ENCODE peak calls at places on chromosome 19, in four cellular contexts. V is dorsolateral prefrontal cortex; T is CD4-positive, alpha-beta T cell; Y is HepG2. U is an unnamed sample. For H3K27me3, the result is how much of the 10 kb centered on the place peaks cover.

GRCh38 chr19:4598712-4599111 is 39.2 kb upstream of the SEMA6B start:
- DNase-seq in V (no peak), T (no peak), Y (no peak), U (no peak)

GRCh38 chr19:53868892-53869804 is 1.5 kb downstream of the MYADM start:
- DNase-seq in Y (peak), V (peak), T (peak), U (peak)

GRCh38 chr19:34480491-34480890 is 1.1 kb upstream of the WTIP start:
- DNase-seq in T (no peak), Y (no peak), V (peak), U (no peak)

GRCh38 chr19:53927745-53928144 is 18.7 kb downstream of the CACNG7 start:
- DNase-seq in Y (peak), T (peak), V (no peak), U (no peak)

GRCh38 chr19:39174558-39175544 is 21.9 kb upstream of the NCCRP1 start:
- DNase-seq in V (no peak), T (no peak), Y (no peak), U (no peak)

GRCh38 chr19:55440411-55441105 is 2.5 kb downstream of the SHISA7 start:
- DNase-seq in V (no peak), T (no peak), Y (no peak), U (no peak)

GRCh38 chr19:36030264-36031148 is 2.2 kb downstream of the CLIP3 start:
- DNase-seq in Y (no peak), T (no peak), V (no peak), U (no peak)

GRCh38 chr19:40603071-40603718 is 2.0 kb downstream of the LTBP4 start:
- DNase-seq in T (no peak), Y (peak), V (no peak), U (no peak)

GRCh38 chr19:50277966-50278580 is 51.1 kb downstream of the KCNC3 start:
- DNase-seq in T (no peak), V (no peak), Y (no peak), U (no peak)

GRCh38 chr19:30255783-30256509 is 116.2 kb upstream of the ZNF536 start:
- DNase-seq in Y (no peak), V (no peak), T (no peak), U (no peak)

GRCh38 chr19:13906525-13906904 is 514 bp downstream of the CC2D1A start:
- DNase-seq in Y (peak), V (no peak), T (no peak), U (no peak)

GRCh38 chr19:45497791-45498190 is 452 bp upstream of the PPM1N start:
- DNase-seq in V (no peak), Y (no peak), T (no peak), U (no peak)

GRCh38 chr19:12954150-12954962 is 2.7 kb downstream of the GADD45GIP1 start:
- DNase-seq in V (no peak), T (no peak), Y (no peak), U (no peak)

GRCh38 chr19:3362217-3362907 is 4.0 kb upstream of the NFIC start:
- DNase-seq in V (no peak), Y (no peak), T (no peak), U (no peak)

GRCh38 chr19:5321851-5322681 is 18.5 kb downstream of the PTPRS start:
- DNase-seq in T (no peak), Y (no peak), V (no peak), U (no peak)

DNA sequence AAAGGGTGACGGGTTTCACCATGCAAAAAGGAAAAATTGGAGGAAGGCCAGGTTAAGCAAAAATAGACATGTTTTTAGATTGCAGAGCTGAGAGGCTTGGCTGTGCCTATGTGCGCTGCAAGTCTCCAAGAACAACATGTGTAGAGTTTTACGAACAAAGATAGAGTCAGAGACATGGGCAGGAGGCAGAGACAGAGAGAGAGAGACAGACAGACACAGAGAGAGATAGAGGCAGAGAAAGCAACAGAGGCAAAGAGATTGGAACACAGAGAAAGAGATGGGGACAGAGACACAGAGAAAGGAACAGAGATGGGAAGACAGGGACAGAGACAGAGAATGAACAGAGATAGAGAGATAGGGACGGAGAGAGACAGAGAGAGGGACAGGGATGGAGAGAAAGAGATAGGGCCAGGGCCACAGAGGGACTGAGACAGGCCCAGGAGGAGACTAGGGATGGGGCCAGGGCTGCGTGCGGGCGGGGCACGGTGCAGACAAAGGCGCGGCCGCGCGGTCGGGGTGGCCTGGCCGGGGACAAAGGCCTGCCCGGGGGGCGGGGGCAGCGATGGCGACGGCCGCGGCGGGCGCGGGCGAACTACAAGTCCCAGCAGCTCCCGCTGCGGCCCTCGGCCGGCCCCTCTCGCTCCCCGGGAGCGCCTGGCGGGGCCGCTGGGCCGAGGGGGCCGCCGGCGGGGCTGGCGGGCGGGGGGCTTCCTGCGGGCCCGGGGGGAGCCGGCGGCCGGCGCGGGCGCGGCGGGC is at the start of gene ZNF358:
- DNase-seq in T (no peak), Y (peak), V (peak), U (peak)
- H3K27me3 ChIP-seq in T (under half), Y (under half), V (under half), U (under half)

DNA sequence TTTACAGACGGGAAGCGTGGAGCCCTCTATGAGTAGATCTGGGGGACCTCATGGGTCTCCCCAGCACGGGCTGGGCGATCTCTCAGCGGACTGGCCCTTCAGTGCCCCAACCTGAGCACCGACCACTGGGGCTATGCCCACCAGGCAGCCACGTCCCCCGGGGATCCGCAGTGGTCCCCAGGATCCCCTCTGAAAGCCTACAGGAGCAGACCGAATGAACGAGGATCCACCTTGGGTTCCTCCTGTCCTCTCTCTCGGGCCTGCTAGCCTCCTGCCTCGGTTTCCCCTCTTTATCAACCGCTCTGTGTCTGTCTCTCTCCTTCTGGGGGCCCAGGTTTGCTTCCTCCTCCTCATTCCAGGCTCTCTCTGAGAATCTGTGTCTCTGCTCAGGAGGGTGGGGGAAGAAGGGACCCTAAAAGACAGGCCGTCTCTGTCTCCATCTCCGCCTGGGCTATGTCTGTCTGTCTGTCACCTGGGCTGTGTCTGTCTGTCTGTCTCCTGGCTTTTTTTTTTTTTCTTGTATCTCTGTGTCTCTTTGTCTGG is 2.0 kb upstream of the MEIS3 start:
- DNase-seq in V (no peak), Y (no peak), T (no peak), U (no peak)
- H3K27me3 ChIP-seq in V (under half), Y (under half), T (half or more), U (under half)

GRCh38 chr19:10519421-10519820 is 2.2 kb upstream of the S1PR5 start:
- DNase-seq in V (no peak), Y (no peak), T (no peak), U (no peak)

GRCh38 chr19:10517361-10517759 is at the start of gene S1PR5:
- DNase-seq in T (no peak), Y (no peak), V (peak), U (no peak)

GRCh38 chr19:10518444-10519361 is 1.5 kb upstream of the S1PR5 start:
- DNase-seq in V (no peak), Y (no peak), T (no peak), U (no peak)

GRCh38 chr19:10516671-10517286 is 468 bp downstream of the S1PR5 start:
- DNase-seq in Y (no peak), V (no peak), T (no peak), U (no peak)

DNA sequence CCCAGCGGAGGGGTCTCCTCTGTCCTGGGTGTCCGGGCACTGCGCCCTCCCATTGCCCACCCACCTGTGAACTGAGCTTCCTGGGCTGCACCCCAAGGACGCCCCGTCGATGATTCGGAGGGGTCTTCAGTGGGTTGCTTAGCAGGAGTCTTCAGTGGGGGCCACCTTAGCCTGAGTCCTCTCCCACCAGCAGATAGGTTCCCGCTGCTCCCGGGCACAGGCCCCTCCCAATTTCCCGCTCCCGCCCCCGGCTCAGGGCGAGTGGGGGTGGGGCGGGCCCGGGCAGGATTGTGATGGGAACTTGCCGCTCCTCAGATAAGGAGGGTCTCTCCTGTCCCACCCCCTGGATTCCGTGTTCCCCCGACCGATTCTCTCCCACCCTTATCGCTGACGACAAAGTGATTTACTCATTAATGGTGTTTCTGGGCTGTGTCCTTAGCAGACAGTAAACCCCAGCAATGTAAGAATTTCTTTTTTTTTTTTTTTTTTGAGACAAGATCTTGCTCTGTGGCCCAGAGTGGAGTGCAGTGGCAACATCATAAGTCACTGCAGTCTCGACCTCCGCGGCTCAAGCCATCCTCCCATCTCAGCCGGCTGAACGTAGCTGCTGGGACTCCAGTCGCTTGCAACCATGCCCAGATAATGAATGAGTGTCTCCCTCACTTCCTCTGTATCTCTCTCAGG is 655 bp upstream of the S1PR5 start:
- DNase-seq in V (peak), T (no peak), Y (no peak), U (no peak)
- H3K27me3 ChIP-seq in V (half or more), T (half or more), Y (under half), U (under half)

DNA sequence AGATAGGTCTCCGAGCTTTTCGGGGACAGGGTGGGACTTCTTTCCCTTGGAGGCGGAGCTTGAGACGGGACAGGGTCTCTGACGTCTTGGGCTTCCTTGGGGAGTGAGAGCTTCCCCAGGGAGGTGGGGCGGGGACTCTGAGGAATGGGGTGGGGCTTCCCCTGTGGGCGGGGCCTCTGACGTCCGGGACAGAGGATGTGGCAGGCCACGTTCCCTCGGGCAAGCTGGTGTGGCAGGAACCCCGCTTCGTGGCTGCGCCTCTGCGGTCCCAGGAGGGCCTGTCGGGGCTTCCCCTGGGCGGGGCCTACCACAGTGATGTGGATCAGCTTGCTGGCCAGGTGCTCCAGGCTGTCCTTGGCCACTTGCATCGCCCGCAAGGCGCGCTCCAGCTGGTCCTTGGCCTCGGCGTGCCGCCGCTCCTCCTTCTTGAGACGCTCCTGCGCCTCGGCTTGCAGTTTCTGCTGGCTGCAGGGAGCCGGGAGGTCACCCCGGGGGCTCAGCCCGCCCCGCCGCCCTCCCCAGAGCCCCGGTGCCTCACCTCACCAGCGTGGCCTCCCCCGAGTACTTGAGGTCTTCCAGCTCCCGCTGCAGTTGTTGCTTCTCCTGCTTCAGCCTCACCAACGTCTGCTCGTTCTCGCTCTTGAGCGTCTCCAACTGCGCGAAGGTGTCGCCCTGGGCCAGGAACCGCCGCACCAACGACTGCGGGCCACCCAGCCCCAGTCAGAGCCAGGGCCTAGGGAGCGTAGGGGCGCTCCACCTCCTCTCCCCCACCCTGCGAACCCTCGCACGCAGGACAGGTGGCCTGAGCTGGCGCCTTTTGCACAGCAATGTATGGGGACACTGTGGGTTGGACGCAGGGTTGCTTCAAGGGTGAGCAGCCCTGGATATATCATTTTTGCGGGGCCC is 3.3 kb upstream of the RGL3 start:
- DNase-seq in T (peak), Y (no peak), V (peak), U (no peak)
- H3K27me3 ChIP-seq in T (half or more), Y (under half), V (half or more), U (under half)

GRCh38 chr19:18477974-18478373 is 40.0 kb upstream of the ISYNA1 start:
- DNase-seq in T (no peak), Y (no peak), V (no peak), U (no peak)

GRCh38 chr19:18478545-18479311 is 40.8 kb upstream of the ISYNA1 start:
- DNase-seq in T (no peak), Y (peak), V (no peak), U (peak)

GRCh38 chr19:18481505-18482222 is 40.2 kb downstream of the ELL start:
- DNase-seq in Y (no peak), T (no peak), V (no peak), U (no peak)

GRCh38 chr19:18477042-18477760 is 39.3 kb upstream of the ISYNA1 start:
- DNase-seq in V (no peak), Y (no peak), T (no peak), U (no peak)

GRCh38 chr19:18479964-18480723 is 41.7 kb downstream of the ELL start:
- DNase-seq in T (no peak), V (no peak), Y (no peak), U (peak)
- H3K27me3 ChIP-seq in T (under half), V (under half), Y (under half), U (under half)

GRCh38 chr19:33285441-33285927 is 16.9 kb downstream of the CEBPA start:
- DNase-seq in V (no peak), Y (peak), T (no peak), U (no peak)

GRCh38 chr19:33284756-33285155 is 17.6 kb downstream of the CEBPA start:
- DNase-seq in Y (no peak), T (no peak), V (no peak), U (no peak)

GRCh38 chr19:33282036-33282686 is 20.2 kb downstream of the CEBPA start:
- DNase-seq in T (no peak), Y (no peak), V (no peak), U (no peak)

GRCh38 chr19:33284146-33284643 is 18.1 kb downstream of the CEBPA start:
- DNase-seq in Y (no peak), V (no peak), T (no peak), U (no peak)

DNA sequence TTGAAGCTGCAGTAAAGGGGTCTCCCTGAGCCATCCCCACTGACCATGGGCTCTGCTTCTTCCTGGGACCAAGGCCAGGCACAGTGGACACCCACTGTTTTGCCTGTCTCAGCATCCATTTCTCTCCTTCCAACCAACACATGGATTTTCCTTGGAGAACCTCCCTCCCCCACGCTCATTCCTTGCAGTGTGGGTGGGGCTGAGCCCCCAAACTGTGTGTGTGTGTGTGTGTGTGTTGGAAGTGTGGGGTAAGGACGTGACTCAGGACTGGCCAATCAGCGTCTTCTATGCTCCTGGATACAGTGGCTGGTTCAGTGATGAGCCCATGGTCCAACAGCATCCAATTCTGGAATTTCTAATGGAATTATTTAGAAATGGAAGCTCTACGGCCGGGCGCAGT is 18.8 kb downstream of the CEBPA start:
- DNase-seq in Y (no peak), T (no peak), V (no peak), U (no peak)
- H3K27me3 ChIP-seq in Y (under half), T (under half), V (under half), U (under half)

U was measured in thoracic aorta.